ENCODE peak calls at places on chromosomes 13 and 19, in ten cellular contexts. One of them, this sample, is unnamed. For H3K4me1, the result is how much of the 10 kb centered on the place peaks cover.

GRCh38 chr19:7962644-7963268 is 19.3 kb upstream of the TIMM44 start:
- DNase-seq in right lobe of liver: no peak
- DNase-seq in mucosa of descending colon: no peak
- DNase-seq in lower lobe of right lung: no peak
- DNase-seq in heart right ventricle: no peak
- DNase-seq in GM23338: no peak
- DNase-seq in ovary: no peak
- DNase-seq in CD8-positive, alpha-beta memory T cell: no peak
- DNase-seq in neuronal stem cell: no peak
- DNase-seq in iPS DF 6.9: no peak
- DNase-seq in this sample: no peak

GRCh38 chr13:43272866-43273265 is 249.5 kb downstream of the DNAJC15 start:
- DNase-seq in right lobe of liver: no peak
- DNase-seq in mucosa of descending colon: no peak
- DNase-seq in lower lobe of right lung: no peak
- DNase-seq in heart right ventricle: no peak
- DNase-seq in GM23338: no peak
- DNase-seq in ovary: no peak
- DNase-seq in CD8-positive, alpha-beta memory T cell: no peak
- DNase-seq in neuronal stem cell: no peak
- DNase-seq in iPS DF 6.9: no peak
- DNase-seq in this sample: no peak

GRCh38 chr13:42239644-42240043 is 32.3 kb upstream of the AKAP11 start:
- DNase-seq in right lobe of liver: no peak
- DNase-seq in mucosa of descending colon: no peak
- DNase-seq in lower lobe of right lung: no peak
- DNase-seq in heart right ventricle: no peak
- DNase-seq in GM23338: no peak
- DNase-seq in ovary: no peak
- DNase-seq in CD8-positive, alpha-beta memory T cell: no peak
- DNase-seq in neuronal stem cell: no peak
- DNase-seq in iPS DF 6.9: no peak
- DNase-seq in this sample: no peak

GRCh38 chr13:113400621-113401451 is 36.9 kb upstream of the GRTP1 start:
- DNase-seq in right lobe of liver: peak
- DNase-seq in mucosa of descending colon: no peak
- DNase-seq in lower lobe of right lung: peak
- DNase-seq in heart right ventricle: peak
- DNase-seq in GM23338: no peak
- DNase-seq in ovary: no peak
- DNase-seq in CD8-positive, alpha-beta memory T cell: no peak
- DNase-seq in neuronal stem cell: no peak
- DNase-seq in iPS DF 6.9: no peak
- DNase-seq in this sample: no peak

GRCh38 chr13:34779171-34779570 is 162.9 kb upstream of the NBEA start:
- DNase-seq in right lobe of liver: no peak
- DNase-seq in mucosa of descending colon: no peak
- DNase-seq in lower lobe of right lung: no peak
- DNase-seq in heart right ventricle: no peak
- DNase-seq in GM23338: peak
- DNase-seq in ovary: no peak
- DNase-seq in CD8-positive, alpha-beta memory T cell: no peak
- DNase-seq in neuronal stem cell: no peak
- DNase-seq in iPS DF 6.9: no peak
- DNase-seq in this sample: no peak

GRCh38 chr13:95956589-95957148 is 96.5 kb downstream of the UGGT2 start:
- DNase-seq in right lobe of liver: no peak
- DNase-seq in mucosa of descending colon: no peak
- DNase-seq in lower lobe of right lung: no peak
- DNase-seq in heart right ventricle: no peak
- DNase-seq in GM23338: no peak
- DNase-seq in ovary: no peak
- DNase-seq in CD8-positive, alpha-beta memory T cell: no peak
- DNase-seq in neuronal stem cell: no peak
- DNase-seq in iPS DF 6.9: no peak
- DNase-seq in this sample: no peak

GRCh38 chr13:105908581-105908980 is 626.9 kb downstream of the EFNB2 start:
- DNase-seq in right lobe of liver: no peak
- DNase-seq in mucosa of descending colon: no peak
- DNase-seq in lower lobe of right lung: no peak
- DNase-seq in heart right ventricle: no peak
- DNase-seq in GM23338: no peak
- DNase-seq in ovary: no peak
- DNase-seq in CD8-positive, alpha-beta memory T cell: peak
- DNase-seq in neuronal stem cell: no peak
- DNase-seq in iPS DF 6.9: no peak
- DNase-seq in this sample: no peak

GRCh38 chr13:85693889-85694511 is 105.2 kb downstream of the SLITRK6 start:
- DNase-seq in right lobe of liver: no peak
- DNase-seq in mucosa of descending colon: no peak
- DNase-seq in lower lobe of right lung: no peak
- DNase-seq in heart right ventricle: no peak
- DNase-seq in GM23338: peak
- DNase-seq in ovary: no peak
- DNase-seq in CD8-positive, alpha-beta memory T cell: no peak
- DNase-seq in neuronal stem cell: no peak
- DNase-seq in iPS DF 6.9: no peak
- DNase-seq in this sample: no peak

GRCh38 chr19:57559008-57559403 is 657 bp downstream of the ZNF550 start:
- DNase-seq in right lobe of liver: no peak
- DNase-seq in mucosa of descending colon: peak
- DNase-seq in lower lobe of right lung: peak
- DNase-seq in heart right ventricle: peak
- DNase-seq in GM23338: peak
- DNase-seq in ovary: no peak
- DNase-seq in CD8-positive, alpha-beta memory T cell: peak
- DNase-seq in neuronal stem cell: no peak
- DNase-seq in iPS DF 6.9: no peak
- DNase-seq in this sample: no peak

GRCh38 chr19:3095375-3096191 is 1.4 kb downstream of the GNA11 start:
- DNase-seq in right lobe of liver: peak
- DNase-seq in mucosa of descending colon: peak
- DNase-seq in lower lobe of right lung: no peak
- DNase-seq in heart right ventricle: no peak
- DNase-seq in GM23338: peak
- DNase-seq in ovary: no peak
- DNase-seq in CD8-positive, alpha-beta memory T cell: peak
- DNase-seq in neuronal stem cell: peak
- DNase-seq in iPS DF 6.9: no peak
- DNase-seq in this sample: peak

DNA sequence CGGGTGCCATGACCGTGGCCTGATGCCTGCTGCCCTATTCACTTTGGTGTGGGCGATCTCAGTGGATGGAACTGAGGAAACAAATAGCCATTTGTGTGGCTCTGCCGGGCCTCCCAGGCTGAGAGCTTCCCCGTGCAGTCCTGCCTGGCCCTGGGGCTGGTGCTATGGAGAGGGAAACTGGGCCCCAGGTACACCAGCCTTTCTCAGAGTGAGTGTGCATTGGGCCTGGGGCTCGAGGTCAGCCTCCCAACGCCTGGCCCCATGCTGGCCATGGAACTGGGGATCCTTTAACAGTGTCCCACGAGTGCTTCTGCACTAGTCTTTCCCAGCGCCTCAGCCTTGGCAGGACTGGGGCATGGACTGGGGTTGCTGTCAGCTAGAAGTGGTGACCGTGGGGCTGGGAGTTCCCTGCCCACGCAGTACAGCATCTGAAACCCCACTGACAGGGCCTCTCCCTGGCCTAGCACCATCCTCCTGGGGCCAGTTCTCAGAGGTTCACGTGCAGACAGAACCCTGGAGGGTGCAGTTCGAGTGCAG is 10.5 kb downstream of the PLEKHF1 start:
- DNase-seq in right lobe of liver: no peak
- DNase-seq in mucosa of descending colon: no peak
- DNase-seq in lower lobe of right lung: no peak
- DNase-seq in heart right ventricle: no peak
- DNase-seq in GM23338: no peak
- DNase-seq in ovary: no peak
- DNase-seq in CD8-positive, alpha-beta memory T cell: no peak
- DNase-seq in neuronal stem cell: no peak
- DNase-seq in iPS DF 6.9: no peak
- DNase-seq in this sample: no peak
- H3K4me1 ChIP-seq in right lobe of liver: under half
- H3K4me1 ChIP-seq in mucosa of descending colon: under half
- H3K4me1 ChIP-seq in lower lobe of right lung: half or more
- H3K4me1 ChIP-seq in heart right ventricle: half or more
- H3K4me1 ChIP-seq in GM23338: under half
- H3K4me1 ChIP-seq in ovary: under half
- H3K4me1 ChIP-seq in CD8-positive, alpha-beta memory T cell: half or more
- H3K4me1 ChIP-seq in neuronal stem cell: under half
- H3K4me1 ChIP-seq in iPS DF 6.9: under half
- H3K4me1 ChIP-seq in this sample: half or more

GRCh38 chr19:10419646-10420443 is 493 bp upstream of the PDE4A start:
- DNase-seq in right lobe of liver: no peak
- DNase-seq in mucosa of descending colon: no peak
- DNase-seq in lower lobe of right lung: no peak
- DNase-seq in heart right ventricle: no peak
- DNase-seq in GM23338: peak
- DNase-seq in ovary: no peak
- DNase-seq in CD8-positive, alpha-beta memory T cell: no peak
- DNase-seq in neuronal stem cell: peak
- DNase-seq in iPS DF 6.9: no peak
- DNase-seq in this sample: no peak
- H3K4me1 ChIP-seq in right lobe of liver: under half
- H3K4me1 ChIP-seq in mucosa of descending colon: under half
- H3K4me1 ChIP-seq in lower lobe of right lung: half or more
- H3K4me1 ChIP-seq in heart right ventricle: under half
- H3K4me1 ChIP-seq in GM23338: under half
- H3K4me1 ChIP-seq in ovary: under half
- H3K4me1 ChIP-seq in CD8-positive, alpha-beta memory T cell: half or more
- H3K4me1 ChIP-seq in neuronal stem cell: under half
- H3K4me1 ChIP-seq in iPS DF 6.9: under half
- H3K4me1 ChIP-seq in this sample: half or more

GRCh38 chr13:29924482-29924884 is 74.1 kb upstream of the UBL3 start:
- DNase-seq in right lobe of liver: no peak
- DNase-seq in mucosa of descending colon: peak
- DNase-seq in lower lobe of right lung: no peak
- DNase-seq in heart right ventricle: no peak
- DNase-seq in GM23338: no peak
- DNase-seq in ovary: no peak
- DNase-seq in CD8-positive, alpha-beta memory T cell: no peak
- DNase-seq in neuronal stem cell: no peak
- DNase-seq in iPS DF 6.9: no peak
- DNase-seq in this sample: no peak

GRCh38 chr13:29922281-29922821 is 71.9 kb upstream of the UBL3 start:
- DNase-seq in right lobe of liver: no peak
- DNase-seq in mucosa of descending colon: no peak
- DNase-seq in lower lobe of right lung: no peak
- DNase-seq in heart right ventricle: no peak
- DNase-seq in GM23338: no peak
- DNase-seq in ovary: no peak
- DNase-seq in CD8-positive, alpha-beta memory T cell: no peak
- DNase-seq in neuronal stem cell: no peak
- DNase-seq in iPS DF 6.9: no peak
- DNase-seq in this sample: no peak

GRCh38 chr13:29922896-29923295 is 72.5 kb upstream of the UBL3 start:
- DNase-seq in right lobe of liver: no peak
- DNase-seq in mucosa of descending colon: no peak
- DNase-seq in lower lobe of right lung: no peak
- DNase-seq in heart right ventricle: no peak
- DNase-seq in GM23338: no peak
- DNase-seq in ovary: no peak
- DNase-seq in CD8-positive, alpha-beta memory T cell: no peak
- DNase-seq in neuronal stem cell: no peak
- DNase-seq in iPS DF 6.9: no peak
- DNase-seq in this sample: no peak

GRCh38 chr13:29924951-29925350 is 74.5 kb upstream of the UBL3 start:
- DNase-seq in right lobe of liver: no peak
- DNase-seq in mucosa of descending colon: no peak
- DNase-seq in lower lobe of right lung: no peak
- DNase-seq in heart right ventricle: no peak
- DNase-seq in GM23338: no peak
- DNase-seq in ovary: no peak
- DNase-seq in CD8-positive, alpha-beta memory T cell: no peak
- DNase-seq in neuronal stem cell: no peak
- DNase-seq in iPS DF 6.9: no peak
- DNase-seq in this sample: no peak

DNA sequence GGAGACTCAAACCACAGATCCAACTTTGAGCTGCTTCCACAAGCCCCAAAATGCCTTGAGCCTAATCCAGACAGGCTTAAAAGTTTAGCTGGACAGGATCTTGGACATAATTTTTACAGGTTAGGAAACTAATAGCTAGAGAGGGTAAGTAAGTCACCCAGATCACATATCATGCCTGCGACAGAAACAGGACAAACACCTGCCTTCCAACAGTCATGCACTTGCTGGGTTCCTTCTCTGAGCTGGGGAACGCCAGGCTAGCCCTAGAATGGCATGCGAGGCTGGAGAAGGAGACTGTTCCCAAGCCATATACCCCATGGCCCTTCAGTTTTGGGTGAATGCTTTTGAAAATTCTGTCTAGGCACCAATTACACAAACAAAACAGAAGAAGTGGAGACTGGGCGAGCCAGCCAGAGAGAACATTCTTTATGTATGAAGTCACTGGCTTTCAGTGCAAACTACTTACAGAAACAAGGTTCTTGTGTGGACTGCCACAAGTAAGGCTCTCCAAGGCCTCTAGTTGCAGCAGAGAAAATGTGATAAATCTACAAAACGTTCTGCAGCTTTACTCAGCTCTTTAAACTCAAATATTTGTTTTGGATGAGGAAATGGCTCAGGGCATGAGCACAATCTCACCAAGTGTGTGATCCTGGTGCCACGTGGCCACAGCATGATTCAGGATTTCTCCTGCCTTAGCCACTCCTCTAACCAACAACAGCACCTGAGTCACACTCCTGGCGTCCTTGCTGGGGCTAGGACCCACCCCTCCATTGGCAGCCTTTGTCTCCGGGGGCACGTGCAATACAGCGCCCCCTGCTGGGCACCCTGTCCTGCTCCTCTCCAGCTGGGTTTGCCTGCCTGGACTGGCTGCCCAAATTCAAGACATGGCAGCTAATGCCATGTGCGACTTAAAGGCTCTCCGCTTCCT is 73.4 kb upstream of the UBL3 start:
- DNase-seq in right lobe of liver: peak
- DNase-seq in mucosa of descending colon: peak
- DNase-seq in lower lobe of right lung: peak
- DNase-seq in heart right ventricle: peak
- DNase-seq in GM23338: peak
- DNase-seq in ovary: peak
- DNase-seq in CD8-positive, alpha-beta memory T cell: peak
- DNase-seq in neuronal stem cell: no peak
- DNase-seq in iPS DF 6.9: peak
- DNase-seq in this sample: peak
- H3K4me1 ChIP-seq in right lobe of liver: under half
- H3K4me1 ChIP-seq in mucosa of descending colon: under half
- H3K4me1 ChIP-seq in lower lobe of right lung: under half
- H3K4me1 ChIP-seq in heart right ventricle: under half
- H3K4me1 ChIP-seq in GM23338: under half
- H3K4me1 ChIP-seq in ovary: under half
- H3K4me1 ChIP-seq in CD8-positive, alpha-beta memory T cell: under half
- H3K4me1 ChIP-seq in neuronal stem cell: under half
- H3K4me1 ChIP-seq in iPS DF 6.9: under half
- H3K4me1 ChIP-seq in this sample: under half

DNA sequence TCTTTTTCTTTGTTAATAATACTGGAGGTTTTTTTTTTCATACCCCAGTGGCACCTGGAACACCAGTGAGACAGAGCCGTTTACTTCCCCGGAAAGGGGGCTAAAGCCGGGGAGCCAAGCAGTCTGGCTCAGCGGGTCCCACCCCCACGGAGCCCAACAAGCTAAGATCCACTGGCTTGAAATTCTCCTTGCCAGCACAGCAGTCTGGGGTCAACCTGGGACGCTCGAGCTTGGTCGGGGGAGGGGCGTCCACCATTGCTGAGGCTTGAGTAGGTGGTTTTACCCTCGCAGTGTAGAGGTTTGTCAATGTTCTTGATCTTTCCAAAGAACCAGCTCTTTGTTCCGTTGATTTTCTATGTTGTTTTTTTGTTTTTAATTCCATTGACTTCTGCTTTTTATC is 94.6 kb upstream of the DIAPH3 start:
- DNase-seq in right lobe of liver: no peak
- DNase-seq in mucosa of descending colon: no peak
- DNase-seq in lower lobe of right lung: no peak
- DNase-seq in heart right ventricle: no peak
- DNase-seq in GM23338: peak
- DNase-seq in ovary: no peak
- DNase-seq in CD8-positive, alpha-beta memory T cell: no peak
- DNase-seq in neuronal stem cell: no peak
- DNase-seq in iPS DF 6.9: peak
- DNase-seq in this sample: no peak
- H3K4me1 ChIP-seq in right lobe of liver: under half
- H3K4me1 ChIP-seq in mucosa of descending colon: under half
- H3K4me1 ChIP-seq in lower lobe of right lung: under half
- H3K4me1 ChIP-seq in heart right ventricle: under half
- H3K4me1 ChIP-seq in GM23338: under half
- H3K4me1 ChIP-seq in ovary: under half
- H3K4me1 ChIP-seq in CD8-positive, alpha-beta memory T cell: under half
- H3K4me1 ChIP-seq in neuronal stem cell: under half
- H3K4me1 ChIP-seq in iPS DF 6.9: under half
- H3K4me1 ChIP-seq in this sample: under half